ENCODE peak calls at places on chromosome 6, in six cellular contexts. One of them, this sample, is unnamed.

GRCh38 chr6:133837801-133838349 is 51.0 kb upstream of the TCF21 start:
- DNase-seq in HepG2: peak
- DNase-seq in H1: peak
- DNase-seq in K562: peak
- DNase-seq in HEK293T: peak
- DNase-seq in HCT116: peak
- DNase-seq in this sample: peak

GRCh38 chr6:129671442-129672344 is 38.3 kb downstream of the ARHGAP18 start:
- DNase-seq in HEK293T: no peak
- DNase-seq in K562: peak
- DNase-seq in H1: no peak
- DNase-seq in HepG2: peak
- DNase-seq in HCT116: no peak
- DNase-seq in this sample: no peak

GRCh38 chr6:68086199-68086598 is 548.9 kb upstream of the ADGRB3 start:
- DNase-seq in HepG2: no peak
- DNase-seq in HCT116: no peak
- DNase-seq in K562: no peak
- DNase-seq in H1: no peak
- DNase-seq in HEK293T: no peak
- DNase-seq in this sample: no peak

GRCh38 chr6:14108571-14109410 is 8.8 kb upstream of the CD83 start:
- DNase-seq in K562: peak
- DNase-seq in H1: no peak
- DNase-seq in HepG2: no peak
- DNase-seq in HCT116: no peak
- DNase-seq in HEK293T: no peak
- DNase-seq in this sample: no peak

GRCh38 chr6:43420012-43420411 is 7.3 kb upstream of the ABCC10 start:
- DNase-seq in HepG2: no peak
- DNase-seq in HEK293T: no peak
- DNase-seq in H1: no peak
- DNase-seq in K562: no peak
- DNase-seq in HCT116: no peak
- DNase-seq in this sample: no peak

GRCh38 chr6:23350752-23351453 is 775.1 kb upstream of the NRSN1 start:
- DNase-seq in H1: no peak
- DNase-seq in HEK293T: no peak
- DNase-seq in HCT116: no peak
- DNase-seq in HepG2: no peak
- DNase-seq in K562: no peak
- DNase-seq in this sample: no peak

GRCh38 chr6:96522469-96523009 is 933 bp downstream of the UFL1 start:
- DNase-seq in HepG2: peak
- DNase-seq in K562: no peak
- DNase-seq in HEK293T: peak
- DNase-seq in H1: no peak
- DNase-seq in HCT116: no peak
- DNase-seq in this sample: no peak

GRCh38 chr6:132813173-132813856 is 1.1 kb upstream of the RPS12 start:
- DNase-seq in HCT116: no peak
- DNase-seq in HepG2: peak
- DNase-seq in H1: no peak
- DNase-seq in HEK293T: no peak
- DNase-seq in K562: peak
- DNase-seq in this sample: peak

GRCh38 chr6:162165479-162165878 is 562.1 kb downstream of the PRKN start:
- DNase-seq in H1: no peak
- DNase-seq in HCT116: no peak
- DNase-seq in HepG2: no peak
- DNase-seq in HEK293T: no peak
- DNase-seq in K562: no peak
- DNase-seq in this sample: no peak

GRCh38 chr6:144767066-144767465 is 481.9 kb downstream of the UTRN start:
- DNase-seq in HepG2: no peak
- DNase-seq in H1: no peak
- DNase-seq in HCT116: no peak
- DNase-seq in HEK293T: no peak
- DNase-seq in K562: no peak
- DNase-seq in this sample: no peak

GRCh38 chr6:132962936-132963579 is 148.7 kb downstream of the RPS12 start:
- DNase-seq in H1: peak
- DNase-seq in HepG2: peak
- DNase-seq in K562: peak
- DNase-seq in HEK293T: peak
- DNase-seq in HCT116: peak
- DNase-seq in this sample: peak

GRCh38 chr6:9801255-9801757 is 613.6 kb downstream of the TFAP2A start:
- DNase-seq in HEK293T: no peak
- DNase-seq in H1: no peak
- DNase-seq in K562: no peak
- DNase-seq in HepG2: no peak
- DNase-seq in HCT116: no peak
- DNase-seq in this sample: no peak

GRCh38 chr6:125188037-125188436 is 34.5 kb downstream of the TPD52L1 start:
- DNase-seq in H1: no peak
- DNase-seq in K562: peak
- DNase-seq in HEK293T: no peak
- DNase-seq in HCT116: no peak
- DNase-seq in HepG2: no peak
- DNase-seq in this sample: no peak

GRCh38 chr6:152721956-152722355 is 24.3 kb downstream of the MYCT1 start:
- DNase-seq in HEK293T: no peak
- DNase-seq in HCT116: no peak
- DNase-seq in K562: no peak
- DNase-seq in HepG2: no peak
- DNase-seq in H1: no peak
- DNase-seq in this sample: no peak

GRCh38 chr6:104460759-104461530 is 398.8 kb downstream of the HACE1 start:
- DNase-seq in H1: no peak
- DNase-seq in HepG2: no peak
- DNase-seq in K562: no peak
- DNase-seq in HEK293T: no peak
- DNase-seq in HCT116: no peak
- DNase-seq in this sample: no peak

GRCh38 chr6:80348263-80348662 is 241.8 kb downstream of the BCKDHB start:
- DNase-seq in HCT116: no peak
- DNase-seq in HepG2: no peak
- DNase-seq in K562: no peak
- DNase-seq in HEK293T: no peak
- DNase-seq in H1: no peak
- DNase-seq in this sample: no peak

GRCh38 chr6:42199106-42199981 is 4.6 kb upstream of the GUCA1B start:
- DNase-seq in HepG2: peak
- DNase-seq in HCT116: no peak
- DNase-seq in H1: no peak
- DNase-seq in HEK293T: no peak
- DNase-seq in K562: peak
- DNase-seq in this sample: no peak

GRCh38 chr6:74578339-74578738 is 627.5 kb downstream of the COL12A1 start:
- DNase-seq in K562: no peak
- DNase-seq in HepG2: no peak
- DNase-seq in HEK293T: no peak
- DNase-seq in H1: no peak
- DNase-seq in HCT116: no peak
- DNase-seq in this sample: no peak

GRCh38 chr6:166566026-166567011 is 20.2 kb downstream of the RAMACL start:
- DNase-seq in HCT116: no peak
- DNase-seq in K562: no peak
- DNase-seq in HepG2: no peak
- DNase-seq in HEK293T: no peak
- DNase-seq in H1: no peak
- DNase-seq in this sample: no peak

GRCh38 chr6:166710084-166710483 is 83.0 kb upstream of the RPS6KA2 start:
- DNase-seq in HCT116: no peak
- DNase-seq in K562: no peak
- DNase-seq in HEK293T: no peak
- DNase-seq in HepG2: no peak
- DNase-seq in H1: no peak
- DNase-seq in this sample: no peak

GRCh38 chr6:147508871-147509608 is 550 bp downstream of the SAMD5 start:
- DNase-seq in HepG2: no peak
- DNase-seq in K562: no peak
- DNase-seq in HEK293T: peak
- DNase-seq in H1: no peak
- DNase-seq in HCT116: no peak
- DNase-seq in this sample: peak

DNA sequence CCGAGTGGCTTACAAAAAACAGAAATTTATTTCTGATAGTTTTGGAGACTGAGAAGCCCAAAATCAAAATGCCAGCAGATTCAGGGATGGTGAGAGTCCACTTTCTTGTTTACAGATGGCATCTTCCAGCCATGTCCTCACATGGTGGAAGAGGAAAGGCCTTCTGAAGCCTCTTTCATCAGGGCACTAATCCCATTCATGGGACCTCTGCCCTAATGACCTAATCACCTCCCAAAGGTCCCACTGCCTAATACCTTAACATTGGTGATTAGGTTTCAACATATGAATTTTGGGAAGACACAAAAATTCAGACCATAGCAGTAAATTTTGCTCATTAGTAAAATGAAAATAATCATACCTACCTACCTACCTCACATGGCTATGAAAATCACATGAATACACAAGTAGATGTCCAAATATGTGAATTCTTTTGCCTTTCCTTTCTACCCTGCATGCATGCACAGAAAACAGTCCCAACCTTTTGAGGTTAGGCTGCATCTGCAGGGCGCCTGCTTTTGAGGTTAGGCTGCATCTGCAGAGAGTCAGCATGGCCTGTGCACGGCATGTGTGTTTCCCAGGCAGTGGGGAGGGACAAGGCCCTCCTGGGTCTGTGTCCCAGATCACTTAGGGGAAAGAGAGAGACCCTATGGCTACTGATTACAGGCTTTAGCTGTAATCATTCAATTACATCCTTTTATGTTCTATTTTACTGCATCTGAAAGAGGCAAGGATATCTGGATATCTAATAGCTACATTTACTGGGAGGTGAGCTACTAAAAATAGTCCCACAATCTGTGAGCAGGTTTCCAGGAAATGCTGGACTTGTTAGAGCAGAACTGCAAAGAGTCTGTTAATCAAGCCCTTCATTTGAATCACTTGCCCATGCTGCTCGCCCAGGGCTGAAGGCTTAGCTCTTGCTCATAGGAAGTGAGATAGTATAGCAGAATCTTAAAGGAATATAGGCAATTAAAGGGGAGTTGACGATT is 497.7 kb upstream of the MARCKS start:
- DNase-seq in HCT116: no peak
- DNase-seq in H1: no peak
- DNase-seq in HEK293T: no peak
- DNase-seq in K562: no peak
- DNase-seq in HepG2: no peak
- DNase-seq in this sample: no peak
- TF ChIP-seq SP1 in HCT116: no peak
- TF ChIP-seq SP1 in H1: no peak
- TF ChIP-seq SP1 in HEK293T: no peak
- TF ChIP-seq SP1 in K562: no peak
- TF ChIP-seq SP1 in HepG2: no peak
- TF ChIP-seq SP1 in this sample: no peak

GRCh38 chr6:38714239-38715015 is 684 bp upstream of the DNAH8 start:
- DNase-seq in HEK293T: no peak
- DNase-seq in HCT116: no peak
- DNase-seq in K562: no peak
- DNase-seq in H1: no peak
- DNase-seq in HepG2: no peak
- DNase-seq in this sample: no peak
- TF ChIP-seq SP1 in HEK293T: no peak
- TF ChIP-seq SP1 in HCT116: no peak
- TF ChIP-seq SP1 in K562: no peak
- TF ChIP-seq SP1 in H1: no peak
- TF ChIP-seq SP1 in HepG2: no peak
- TF ChIP-seq SP1 in this sample: no peak

DNA sequence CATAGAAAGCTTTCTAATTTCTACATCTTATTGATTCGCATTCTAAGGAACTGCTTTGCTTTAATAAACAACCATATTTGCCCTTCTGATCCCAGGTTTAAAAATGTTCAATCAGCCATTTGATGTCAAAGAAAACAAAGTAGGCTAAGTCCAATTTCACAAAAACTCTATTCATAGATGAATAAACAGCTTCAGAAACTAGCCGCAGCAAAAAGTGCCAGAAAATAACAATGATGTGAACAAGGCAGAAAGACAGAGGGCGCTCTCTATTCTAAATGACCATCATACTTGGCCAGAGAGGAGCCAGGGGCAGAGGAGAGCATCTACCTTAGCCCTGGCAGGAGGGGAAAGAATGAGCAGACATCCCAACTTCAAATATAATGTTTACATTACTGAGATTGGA is 9.7 kb downstream of the CNKSR3 start:
- DNase-seq in HepG2: peak
- DNase-seq in H1: no peak
- DNase-seq in K562: peak
- DNase-seq in HCT116: no peak
- DNase-seq in HEK293T: peak
- DNase-seq in this sample: no peak
- TF ChIP-seq SP1 in HepG2: no peak
- TF ChIP-seq SP1 in H1: no peak
- TF ChIP-seq SP1 in K562: no peak
- TF ChIP-seq SP1 in HCT116: no peak
- TF ChIP-seq SP1 in HEK293T: no peak
- TF ChIP-seq SP1 in this sample: no peak

GRCh38 chr6:36119209-36119608 is 11.1 kb upstream of the MAPK13 start:
- DNase-seq in K562: no peak
- DNase-seq in HEK293T: no peak
- DNase-seq in HepG2: no peak
- DNase-seq in H1: no peak
- DNase-seq in HCT116: no peak
- DNase-seq in this sample: no peak

GRCh38 chr6:36121752-36122494 is 8.4 kb upstream of the MAPK13 start:
- DNase-seq in K562: peak
- DNase-seq in HepG2: peak
- DNase-seq in HEK293T: no peak
- DNase-seq in HCT116: no peak
- DNase-seq in H1: no peak
- DNase-seq in this sample: no peak

GRCh38 chr6:36119927-36120477 is 10.3 kb upstream of the MAPK13 start:
- DNase-seq in H1: no peak
- DNase-seq in HEK293T: no peak
- DNase-seq in K562: no peak
- DNase-seq in HepG2: no peak
- DNase-seq in HCT116: no peak
- DNase-seq in this sample: no peak

GRCh38 chr6:36120979-36121706 is 9.2 kb upstream of the MAPK13 start:
- DNase-seq in HCT116: no peak
- DNase-seq in K562: peak
- DNase-seq in H1: no peak
- DNase-seq in HepG2: no peak
- DNase-seq in HEK293T: no peak
- DNase-seq in this sample: no peak

DNA sequence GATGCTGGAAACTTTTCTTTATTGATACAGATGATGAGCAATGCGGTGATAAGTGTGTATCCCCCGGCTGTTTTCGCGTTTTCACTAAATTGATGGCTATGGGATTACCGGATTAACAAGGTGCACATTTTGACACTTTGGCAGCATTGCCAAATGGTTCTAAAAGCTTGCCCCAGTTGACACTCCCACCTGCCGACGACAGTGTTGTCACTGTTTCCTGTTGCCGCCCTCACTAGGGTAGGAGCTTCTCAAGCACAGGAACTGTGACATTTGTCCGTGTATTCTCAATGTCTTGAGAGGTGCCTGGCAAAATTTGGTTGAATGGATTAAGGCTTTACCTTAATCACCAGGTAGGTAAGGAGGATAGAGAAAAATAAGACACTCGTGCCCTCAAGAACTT is 9.8 kb upstream of the MAPK13 start:
- DNase-seq in HEK293T: no peak
- DNase-seq in HepG2: no peak
- DNase-seq in K562: peak
- DNase-seq in H1: no peak
- DNase-seq in HCT116: no peak
- DNase-seq in this sample: no peak
- TF ChIP-seq SP1 in HEK293T: no peak
- TF ChIP-seq SP1 in HepG2: no peak
- TF ChIP-seq SP1 in K562: no peak
- TF ChIP-seq SP1 in H1: no peak
- TF ChIP-seq SP1 in HCT116: no peak
- TF ChIP-seq SP1 in this sample: no peak